ENCODE peak calls at places on chromosome 6, in nine cellular contexts. Z is stimulated activated CD4-positive, alpha-beta T cell treated with anti-CD3 and anti-CD28 coated beads, Interleukin-1b, Interleukin-23, amount 100 ng/mL, for 1 hour; F is hepatocyte; M is neural crest cell; P is iPS DF 6.9; V is EL; X is HFFc6; Q is KG1; T is activated T-helper 1 cell treated with anti-CD3 and anti-CD28 coated beads, Interleukin-12 subunit alpha, Interleukin-12 subunit beta, Interleukin-2, Interleukin-4 antibody, amounts not matched to agents 30 ng/mL and 10 ng/mL and 1 ng/mL, durations not matched to agents 14 hours and 24 hours and 36 hours. O is an unnamed sample.

GRCh38 chr6:156175971-156176421 is 601.2 kb upstream of the ARID1B start:
- DNase-seq in Z (no peak), F (peak; percentile 37), M (no peak), P (peak; percentile 63), V (no peak), X (no peak), Q (no peak), T (no peak), O (peak; percentile 24)

GRCh38 chr6:31680841-31681671 is at the start of gene LY6G5C:
- DNase-seq in Z (peak; percentile 35), F (peak; percentile 89), M (peak; percentile 73), P (no peak), V (peak; percentile 85), X (peak; percentile 91), Q (peak; percentile 58), T (peak; percentile 30), O (peak; percentile 63)

GRCh38 chr6:5438882-5439584 is 177.7 kb downstream of the FARS2 start:
- DNase-seq in Z (no peak), F (no peak), M (no peak), P (peak; percentile 68), V (no peak), X (no peak), Q (no peak), T (no peak), O (no peak)

GRCh38 chr6:143059616-143060353 is 904 bp upstream of the AIG1 start:
- DNase-seq in Z (no peak), F (peak; percentile 72), M (no peak), P (no peak), V (peak; percentile 51), X (peak; percentile 64), Q (peak; percentile 79), T (no peak), O (no peak)

GRCh38 chr6:77019081-77019480 is 444.2 kb downstream of the HTR1B start:
- DNase-seq in Z (no peak), F (no peak), M (no peak), P (no peak), V (peak; percentile 10), X (no peak), Q (no peak), T (no peak), O (no peak)

GRCh38 chr6:36920546-36920945 is 34.0 kb upstream of the PI16 start:
- DNase-seq in Z (no peak), F (no peak), M (no peak), P (no peak), V (no peak), X (no peak), Q (no peak), T (no peak), O (no peak)

GRCh38 chr6:130457605-130458004 is 91.8 kb downstream of the TMEM200A start:
- DNase-seq in Z (no peak), F (no peak), M (no peak), P (no peak), V (peak; percentile 13), X (peak; percentile 22), Q (no peak), T (no peak), O (no peak)

GRCh38 chr6:44464527-44465310 is 77.2 kb downstream of the CDC5L start:
- DNase-seq in Z (no peak), F (no peak), M (no peak), P (no peak), V (peak; percentile 85), X (peak; percentile 25), Q (no peak), T (no peak), O (no peak)

GRCh38 chr6:1757133-1757532 is 147.4 kb downstream of the FOXC1 start:
- DNase-seq in Z (no peak), F (no peak), M (no peak), P (no peak), V (no peak), X (no peak), Q (no peak), T (no peak), O (no peak)

GRCh38 chr6:157198425-157199279 is 124.7 kb downstream of the TMEM242 start:
- DNase-seq in Z (no peak), F (peak; percentile 39), M (no peak), P (no peak), V (no peak), X (no peak), Q (no peak), T (no peak), O (no peak)

GRCh38 chr6:17011985-17012384 is 89.9 kb upstream of the STMND1 start:
- DNase-seq in Z (no peak), F (no peak), M (no peak), P (no peak), V (no peak), X (no peak), Q (no peak), T (no peak), O (no peak)

GRCh38 chr6:163536770-163537169 is 122.3 kb downstream of the QKI start:
- DNase-seq in Z (no peak), F (no peak), M (no peak), P (no peak), V (peak; percentile 57), X (no peak), Q (no peak), T (no peak), O (no peak)

GRCh38 chr6:155974967-155975366 is 519.3 kb upstream of the NOX3 start:
- DNase-seq in Z (no peak), F (no peak), M (no peak), P (no peak), V (no peak), X (no peak), Q (no peak), T (no peak), O (no peak)

GRCh38 chr6:150202404-150202803 is 59.6 kb downstream of the PPP1R14C start:
- DNase-seq in Z (no peak), F (peak; percentile 44), M (no peak), P (no peak), V (no peak), X (no peak), Q (no peak), T (no peak), O (no peak)

GRCh38 chr6:141169419-141169818 is 963.3 kb upstream of the GJE1 start:
- DNase-seq in Z (no peak), F (no peak), M (no peak), P (peak; percentile 22), V (peak; percentile 84), X (peak; percentile 57), Q (no peak), T (no peak), O (no peak)

GRCh38 chr6:79009819-79010218 is 68.2 kb downstream of the PHIP start:
- DNase-seq in Z (no peak), F (no peak), M (no peak), P (no peak), V (no peak), X (no peak), Q (no peak), T (no peak), O (no peak)